ENCODE peak calls at places on chromosome 4, in seven cellular contexts. V, U, E, I, K, S and Z are unnamed samples.

GRCh38 chr4:134117785-134118184 is 83.8 kb downstream of the PABPC4L start:
- DNase-seq in V (no peak), U (no peak), E (no peak), I (no peak), K (no peak), S (no peak), Z (no peak)

GRCh38 chr4:163489929-163490328 is 4.6 kb upstream of the TMA16 start:
- DNase-seq in V (no peak), U (no peak), E (no peak), I (no peak), K (no peak), S (no peak), Z (no peak)

GRCh38 chr4:148056879-148057278 is 325.0 kb downstream of the ARHGAP10 start:
- DNase-seq in V (peak), U (no peak), E (no peak), I (peak), K (no peak), S (no peak), Z (peak)

GRCh38 chr4:105637409-105638258 is 70.9 kb downstream of the INTS12 start:
- DNase-seq in V (no peak), U (peak), E (no peak), I (no peak), K (no peak), S (no peak), Z (no peak)

GRCh38 chr4:11503166-11503565 is 74.5 kb upstream of the HS3ST1 start:
- DNase-seq in V (no peak), U (no peak), E (no peak), I (no peak), K (no peak), S (no peak), Z (no peak)

GRCh38 chr4:121072080-121072835 is at the start of gene NDNF:
- DNase-seq in V (peak), U (no peak), E (peak), I (peak), K (no peak), S (peak), Z (no peak)

GRCh38 chr4:2862528-2862927 is 18.9 kb downstream of the ADD1 start:
- DNase-seq in V (no peak), U (no peak), E (no peak), I (no peak), K (no peak), S (no peak), Z (peak)

GRCh38 chr4:37830640-37831039 is 4.2 kb downstream of the PGM2 start:
- DNase-seq in V (no peak), U (no peak), E (no peak), I (no peak), K (no peak), S (no peak), Z (no peak)

GRCh38 chr4:152021788-152022438 is 261.1 kb upstream of the GATB start:
- DNase-seq in V (no peak), U (peak), E (no peak), I (no peak), K (no peak), S (no peak), Z (no peak)

GRCh38 chr4:82851902-82852750 is 38.8 kb downstream of the SEC31A start:
- DNase-seq in V (no peak), U (no peak), E (no peak), I (no peak), K (no peak), S (no peak), Z (no peak)

GRCh38 chr4:162921178-162921785 is 245.4 kb downstream of the NAF1 start:
- DNase-seq in V (no peak), U (no peak), E (no peak), I (no peak), K (no peak), S (no peak), Z (no peak)